ENCODE peak calls at places on chromosomes 4 and X, in ten cellular contexts. R, H, W, A, D, Y, N, B, Z and U are unnamed samples.
A peak's percentile ranks its signal among the peaks of the same experiment; 100 is the strongest.

GRCh38 chr4:102601586-102602227 is 100.5 kb downstream of the NFKB1 start:
- DNase-seq in R (no peak), H (no peak), W (no peak), A (no peak), D (no peak), Y (no peak), N (no peak), B (no peak), Z (no peak), U (no peak)

GRCh38 chr4:180134116-180134866 is 2108.9 kb upstream of the TENM3 start:
- DNase-seq in R (no peak), H (peak; percentile 26), W (no peak), A (no peak), D (no peak), Y (no peak), N (no peak), B (no peak), Z (no peak), U (no peak)

GRCh38 chr4:177332119-177332518 is 22.4 kb downstream of the NEIL3 start:
- DNase-seq in R (no peak), H (no peak), W (no peak), A (no peak), D (no peak), Y (no peak), N (no peak), B (no peak), Z (no peak), U (no peak)

GRCh38 chr4:139633661-139634060 is 32.0 kb upstream of the MGST2 start:
- DNase-seq in R (no peak), H (peak; percentile 45), W (no peak), A (no peak), D (no peak), Y (no peak), N (no peak), B (peak; percentile 19), Z (no peak), U (no peak)

GRCh38 chrX:124223524-124223923 is 108.9 kb upstream of the TEX13D start:
- DNase-seq in R (peak; percentile 52), H (no peak), W (no peak), A (no peak), D (no peak), Y (no peak), N (no peak), B (no peak), Z (no peak), U (no peak)

GRCh38 chrX:72142094-72142843 is 10.6 kb upstream of the RTL5 start:
- DNase-seq in R (no peak), H (peak; percentile 29), W (no peak), A (no peak), D (no peak), Y (no peak), N (no peak), B (no peak), Z (no peak), U (no peak)

GRCh38 chr4:23981328-23981727 is 91.5 kb upstream of the PPARGC1A start:
- DNase-seq in R (no peak), H (no peak), W (no peak), A (no peak), D (no peak), Y (no peak), N (no peak), B (peak; percentile 14), Z (no peak), U (no peak)

GRCh38 chrX:55057691-55058249 is 17.1 kb upstream of the PAGE2B start:
- DNase-seq in R (peak; percentile 35), H (peak; percentile 17), W (no peak), A (no peak), D (peak; percentile 2), Y (peak; percentile 32), N (no peak), B (peak; percentile 35), Z (no peak), U (peak; percentile 62)

GRCh38 chr4:38674206-38675144 is 10.5 kb downstream of the KLF3 start:
- DNase-seq in R (no peak), H (no peak), W (no peak), A (no peak), D (no peak), Y (no peak), N (no peak), B (peak; percentile 24), Z (no peak), U (no peak)

GRCh38 chr4:150224896-150225591 is 146.8 kb downstream of the DCLK2 start:
- DNase-seq in R (no peak), H (no peak), W (no peak), A (no peak), D (no peak), Y (no peak), N (peak; percentile 92), B (peak; percentile 99), Z (no peak), U (no peak)

GRCh38 chrX:26922278-26922677 is 540.9 kb downstream of the PPP4R3C start:
- DNase-seq in R (no peak), H (no peak), W (no peak), A (no peak), D (peak; percentile 19), Y (no peak), N (no peak), B (no peak), Z (no peak), U (no peak)

GRCh38 chr4:81758865-81759264 is 287.2 kb upstream of the RASGEF1B start:
- DNase-seq in R (no peak), H (no peak), W (no peak), A (no peak), D (no peak), Y (no peak), N (no peak), B (no peak), Z (no peak), U (no peak)

GRCh38 chrX:19958530-19959486 is 32.1 kb downstream of the BCLAF3 start:
- DNase-seq in R (no peak), H (no peak), W (no peak), A (no peak), D (no peak), Y (no peak), N (no peak), B (no peak), Z (no peak), U (no peak)

GRCh38 chr4:10421344-10422055 is 35.7 kb downstream of the ZNF518B start:
- DNase-seq in R (peak; percentile 9), H (no peak), W (no peak), A (no peak), D (no peak), Y (no peak), N (no peak), B (no peak), Z (no peak), U (no peak)

GRCh38 chr4:96352051-96352517 is 512.2 kb downstream of the PDHA2 start:
- DNase-seq in R (peak; percentile 28), H (no peak), W (no peak), A (no peak), D (no peak), Y (no peak), N (no peak), B (no peak), Z (no peak), U (no peak)

GRCh38 chr4:74793757-74794340 is 474 bp downstream of the BTC start:
- DNase-seq in R (peak; percentile 29), H (peak; percentile 89), W (no peak), A (no peak), D (peak; percentile 22), Y (no peak), N (no peak), B (peak; percentile 15), Z (no peak), U (peak; percentile 72)

GRCh38 chr4:82123934-82124333 is 249.9 kb downstream of the HNRNPD start:
- DNase-seq in R (peak; percentile 28), H (no peak), W (no peak), A (no peak), D (no peak), Y (peak; percentile 8), N (no peak), B (no peak), Z (no peak), U (no peak)

GRCh38 chrX:70421618-70422017 is 1.5 kb upstream of the GDPD2 start:
- DNase-seq in R (no peak), H (no peak), W (no peak), A (no peak), D (no peak), Y (no peak), N (no peak), B (no peak), Z (no peak), U (no peak)

GRCh38 chrX:135974279-135974856 is 580 bp upstream of the MMGT1 start:
- DNase-seq in R (peak; percentile 67), H (peak; percentile 83), W (peak; percentile 55), A (peak; percentile 43), D (no peak), Y (peak; percentile 75), N (peak; percentile 7), B (peak; percentile 75), Z (peak; percentile 61), U (peak; percentile 82)

GRCh38 chr4:176210579-176211296 is 15.4 kb upstream of the SPATA4 start:
- DNase-seq in R (no peak), H (no peak), W (no peak), A (no peak), D (no peak), Y (no peak), N (no peak), B (no peak), Z (no peak), U (no peak)

GRCh38 chrX:115356369-115356768 is 66.9 kb downstream of the LUZP4 start:
- DNase-seq in R (no peak), H (no peak), W (no peak), A (no peak), D (no peak), Y (no peak), N (no peak), B (no peak), Z (no peak), U (no peak)

GRCh38 chr4:86181585-86181984 is 178.3 kb downstream of the MAPK10 start:
- DNase-seq in R (no peak), H (no peak), W (no peak), A (no peak), D (peak; percentile 13), Y (no peak), N (no peak), B (peak; percentile 29), Z (no peak), U (no peak)

GRCh38 chr4:123501733-123502132 is 105.1 kb downstream of the SPRY1 start:
- DNase-seq in R (no peak), H (no peak), W (no peak), A (no peak), D (no peak), Y (no peak), N (no peak), B (no peak), Z (no peak), U (no peak)

GRCh38 chr4:98510757-98511517 is 147.5 kb downstream of the TSPAN5 start:
- DNase-seq in R (peak; percentile 73), H (no peak), W (no peak), A (no peak), D (no peak), Y (no peak), N (peak; percentile 80), B (peak; percentile 97), Z (no peak), U (no peak)

GRCh38 chr4:10656988-10657387 is 27.6 kb downstream of the CLNK start:
- DNase-seq in R (no peak), H (no peak), W (no peak), A (no peak), D (no peak), Y (no peak), N (no peak), B (peak; percentile 36), Z (no peak), U (no peak)

GRCh38 chrX:144809025-144809424 is 438.3 kb upstream of the SPANXN1 start:
- DNase-seq in R (no peak), H (no peak), W (no peak), A (no peak), D (no peak), Y (no peak), N (no peak), B (no peak), Z (no peak), U (no peak)